ENCODE peak calls at places on chromosomes 12 and 14, in nine cellular contexts. R is ovary, D is GM23338, M is transverse colon, V is cardiac muscle cell, Z is K562, G is tibial nerve, E is adrenal gland, Y is AG04450. T is an unnamed sample.

GRCh38 chr14:54267172-54267571 is 129.6 kb upstream of the CDKN3 start:
- DNase-seq in M (no peak), E (no peak), D (no peak), V (no peak), G (no peak), Y (no peak), R (no peak), Z (no peak), T (no peak)

GRCh38 chr14:105060751-105061427 is 4.3 kb downstream of the GPR132 start:
- DNase-seq in R (no peak), Z (no peak), G (no peak), M (peak; percentile 54), D (no peak), E (no peak), V (no peak), Y (no peak), T (no peak)

GRCh38 chr14:96083667-96084320 is 44.6 kb downstream of the C14orf132 start:
- DNase-seq in V (no peak), Y (no peak), R (no peak), G (no peak), E (no peak), D (no peak), M (no peak), Z (no peak), T (peak; percentile 59)

GRCh38 chr14:99612737-99613330 is 8.8 kb upstream of the CCDC85C start:
- DNase-seq in G (no peak), D (no peak), E (no peak), R (no peak), M (no peak), V (peak; percentile 55), Y (no peak), Z (no peak), T (no peak)

GRCh38 chr14:104532191-104532555 is 47.4 kb upstream of the C14orf180 start:
- DNase-seq in D (no peak), Y (no peak), M (no peak), E (no peak), R (no peak), Z (no peak), G (no peak), V (no peak), T (no peak)

GRCh38 chr14:62082779-62083178 is 320.6 kb downstream of the SNAPC1 start:
- DNase-seq in V (no peak), Y (no peak), R (no peak), G (no peak), M (no peak), Z (no peak), E (no peak), D (no peak), T (no peak)

GRCh38 chr12:81261508-81262207 is 183.8 kb downstream of the ACSS3 start:
- DNase-seq in R (no peak), D (peak; percentile 33), Y (no peak), M (no peak), Z (no peak), E (no peak), G (no peak), V (no peak), T (no peak)

GRCh38 chr12:120359159-120359527 is 9.8 kb downstream of the MSI1 start:
- DNase-seq in G (no peak), R (no peak), Z (no peak), Y (no peak), E (no peak), M (no peak), V (no peak), D (no peak), T (no peak)

GRCh38 chr12:107443320-107444090 is 242.1 kb upstream of the PWP1 start:
- DNase-seq in Y (no peak), E (no peak), Z (no peak), M (no peak), D (no peak), V (no peak), G (no peak), R (no peak), T (no peak)

GRCh38 chr12:107441906-107442305 is 243.7 kb upstream of the PWP1 start:
- DNase-seq in D (no peak), V (peak; percentile 30), M (no peak), R (no peak), Z (no peak), Y (no peak), E (no peak), G (no peak), T (no peak)

GRCh38 chr12:107440596-107440995 is 245.0 kb upstream of the PWP1 start:
- DNase-seq in V (no peak), R (no peak), M (no peak), Y (no peak), G (no peak), Z (no peak), D (no peak), E (no peak), T (no peak)

GRCh38 chr12:107444771-107445170 is 240.8 kb upstream of the PWP1 start:
- DNase-seq in D (no peak), Z (no peak), M (no peak), G (no peak), V (no peak), Y (no peak), E (no peak), R (no peak), T (no peak)

DNA sequence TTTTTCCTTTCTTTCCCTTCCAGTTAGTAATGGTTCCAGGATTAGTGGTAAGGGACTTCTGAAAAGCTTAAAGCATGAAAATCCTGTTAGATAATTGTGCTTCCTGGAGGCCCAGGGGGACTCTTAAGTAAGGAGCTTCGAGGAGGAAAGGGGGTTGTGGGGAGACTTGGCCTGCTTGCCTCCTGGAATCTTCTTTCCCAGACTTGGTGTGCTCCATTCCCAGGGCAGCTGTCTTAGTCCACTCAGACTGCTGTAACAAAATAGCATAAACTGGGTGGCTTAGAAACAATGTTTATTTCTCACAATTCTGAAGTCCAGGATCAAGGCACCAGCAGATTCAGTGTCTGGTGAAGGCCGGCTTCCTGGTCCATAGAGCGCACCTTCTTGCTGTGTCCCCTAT is 243.0 kb upstream of the PWP1 start:
- DNase-seq in Z (no peak), G (no peak), V (peak; percentile 2), M (no peak), Y (no peak), D (no peak), E (no peak), R (no peak), T (no peak)
- H3K27ac ChIP-seq in Z (no peak overlapping the region), G (peak overlapping the region; percentile 47), V (no peak overlapping the region), M (no peak overlapping the region), Y (no peak overlapping the region), D (no peak overlapping the region), E (no peak overlapping the region), R (no peak overlapping the region), T (no peak overlapping the region)

GRCh38 chr12:38544357-38545066 is 227.9 kb downstream of the ALG10B start:
- DNase-seq in Y (no peak), Z (no peak), E (no peak), M (no peak), V (no peak), D (peak; percentile 84), G (no peak), R (no peak), T (no peak)
- TF ChIP-seq CTCF in Y (no peak), Z (no peak), E (no peak), M (no peak), V (no peak), D (peak; percentile 74), G (no peak), R (no peak), T (no peak)

GRCh38 chr14:67385618-67386017 is 25.5 kb downstream of the EIF2S1 start:
- DNase-seq in V (no peak), E (no peak), M (no peak), R (no peak), D (no peak), Z (no peak), Y (no peak), G (no peak), T (no peak)

GRCh38 chr14:67390135-67390534 is 21.8 kb downstream of the PLEK2 start:
- DNase-seq in M (no peak), V (no peak), D (no peak), R (no peak), E (no peak), G (no peak), Y (no peak), Z (no peak), T (no peak)

GRCh38 chr14:67385120-67385519 is 25.0 kb downstream of the EIF2S1 start:
- DNase-seq in M (no peak), D (no peak), Z (no peak), Y (no peak), G (no peak), E (no peak), R (no peak), V (no peak), T (no peak)

GRCh38 chr14:67389261-67389660 is 22.7 kb downstream of the PLEK2 start:
- DNase-seq in M (no peak), V (no peak), Z (no peak), E (no peak), R (no peak), D (no peak), G (no peak), Y (no peak), T (no peak)

GRCh38 chr14:67387195-67387594 is 24.8 kb downstream of the PLEK2 start:
- DNase-seq in G (no peak), M (no peak), Y (no peak), V (no peak), D (no peak), R (no peak), Z (no peak), E (no peak), T (no peak)
- H3K4me3 ChIP-seq in G (no peak overlapping the region), M (no peak overlapping the region), Y (no peak overlapping the region), V (no peak overlapping the region), D (no peak overlapping the region), R (no peak overlapping the region), Z (no peak overlapping the region), E (no peak overlapping the region), T (no peak overlapping the region)

GRCh38 chr12:52193991-52194390 is 2.2 kb upstream of the KRT80 start:
- DNase-seq in Y (no peak), E (no peak), M (no peak), R (no peak), G (no peak), Z (no peak), V (peak; percentile 80), D (no peak), T (no peak)

GRCh38 chr12:52197371-52198231 is 5.8 kb upstream of the KRT80 start:
- DNase-seq in M (no peak), G (peak; percentile 57), Z (no peak), Y (no peak), V (peak; percentile 71), D (no peak), R (no peak), E (peak; percentile 72), T (no peak)

GRCh38 chr12:52198454-52199215 is 6.8 kb upstream of the KRT80 start:
- DNase-seq in D (no peak), Y (no peak), M (no peak), Z (no peak), V (no peak), G (no peak), R (no peak), E (no peak), T (no peak)

GRCh38 chr12:52191841-52192791 is at the start of gene KRT80:
- DNase-seq in E (peak; percentile 98), Z (no peak), M (peak; percentile 84), D (no peak), Y (peak; percentile 95), V (peak; percentile 99), G (peak; percentile 73), R (peak; percentile 93), T (peak; percentile 96)

DNA sequence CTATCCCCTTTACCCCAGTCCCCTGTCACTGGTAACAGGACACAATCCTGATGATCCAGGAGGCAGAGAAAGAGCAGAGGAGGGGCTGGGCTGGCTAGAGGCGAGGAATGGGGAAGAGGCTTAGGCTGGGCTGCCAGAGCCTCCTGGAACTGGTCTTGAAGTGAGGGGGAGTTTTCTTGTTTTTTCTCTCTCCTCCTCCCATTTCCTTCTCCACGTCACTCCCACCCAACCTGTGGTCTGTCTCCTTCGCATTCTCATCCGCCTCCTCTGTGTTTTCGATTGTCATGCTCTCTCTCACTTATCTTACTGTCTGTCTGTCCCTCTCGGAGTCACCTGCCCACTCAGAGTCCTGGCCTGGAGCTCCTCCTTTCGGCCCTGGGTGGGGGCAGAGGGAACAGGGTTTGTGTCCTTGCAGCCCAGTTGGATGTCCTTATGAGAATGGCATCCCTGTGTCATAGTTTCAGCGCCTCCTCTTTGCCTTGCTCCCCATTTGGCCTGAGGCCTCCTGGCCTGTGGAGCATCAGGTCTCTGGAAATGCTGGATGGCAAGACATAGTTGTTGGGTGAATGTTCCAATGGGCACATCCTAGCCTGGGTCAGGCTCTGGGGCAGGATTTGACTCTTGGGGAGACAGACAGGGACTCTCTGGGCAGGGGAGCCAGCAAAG is 3.4 kb upstream of the KRT80 start:
- DNase-seq in R (no peak), G (no peak), D (no peak), M (no peak), E (no peak), Y (no peak), Z (peak; percentile 36), V (peak; percentile 89), T (no peak)
- H3K27ac ChIP-seq in R (peak overlapping the region; percentile 21), G (no peak overlapping the region), D (no peak overlapping the region), M (no peak overlapping the region), E (no peak overlapping the region), Y (no peak overlapping the region), Z (no peak overlapping the region), V (no peak overlapping the region), T (no peak overlapping the region)

T was measured in coronary artery.